ENCODE peak calls at places on chromosomes 11 and 22, in eight cellular contexts. M is prostate gland; C is activated CD4-positive, alpha-beta T cell treated with anti-CD3 and anti-CD28 coated beads, Interleukin-2, amount 50 U/mL, for 1 hour; L is HEK293T; U is SK-MEL-5; S is C1 segment of cervical spinal cord; X is activated T-helper 1 cell treated with anti-CD3 and anti-CD28 coated beads, Interleukin-12 subunit alpha, Interleukin-12 subunit beta, Interleukin-2, Interleukin-4 antibody, amounts not matched to agents 30 ng/mL and 10 ng/mL and 1 ng/mL, durations not matched to agents 14 hours and 24 hours and 36 hours; E is endothelial cell of umbilical vein. A is an unnamed sample.

GRCh38 chr11:827146-827860 is 416 bp upstream of the CRACR2B start:
- DNase-seq in M (no peak), E (no peak), X (no peak), U (no peak), S (no peak), L (no peak), C (no peak), A (no peak)

GRCh38 chr11:69013009-69013951 is at the start of gene MRGPRF:
- DNase-seq in M (no peak), E (no peak), C (no peak), S (peak), U (peak), X (no peak), L (no peak), A (no peak)

GRCh38 chr11:9574806-9575530 is 1.5 kb downstream of the WEE1 start:
- DNase-seq in X (no peak), S (no peak), E (peak), M (peak), C (peak), U (peak), L (peak), A (peak)

GRCh38 chr22:42978453-42979103 is 36.4 kb downstream of the PACSIN2 start:
- DNase-seq in S (no peak), X (no peak), U (no peak), E (peak), M (peak), L (no peak), C (no peak), A (no peak)

GRCh38 chr22:43152355-43153071 is 1.2 kb downstream of the TSPO start:
- DNase-seq in M (peak), X (peak), L (no peak), E (peak), U (peak), C (peak), S (no peak), A (peak)

GRCh38 chr11:12222099-12222751 is 111.8 kb downstream of the MICAL2 start:
- DNase-seq in S (peak), M (no peak), L (no peak), C (no peak), X (no peak), E (no peak), U (no peak), A (no peak)

GRCh38 chr22:46002757-46003270 is 25.9 kb upstream of the WNT7B start:
- DNase-seq in C (no peak), U (no peak), L (no peak), E (no peak), X (no peak), M (no peak), S (no peak), A (no peak)

GRCh38 chr22:30178180-30179126 is 68.1 kb downstream of the LIF start:
- DNase-seq in M (no peak), U (peak), E (no peak), X (peak), S (no peak), L (no peak), C (peak), A (no peak)

GRCh38 chr11:112834277-112834755 is 126.9 kb upstream of the NCAM1 start:
- DNase-seq in E (no peak), C (no peak), M (peak), U (no peak), X (no peak), L (no peak), S (peak), A (no peak)

GRCh38 chr22:45756558-45756957 is 84.9 kb downstream of the ATXN10 start:
- DNase-seq in E (no peak), U (no peak), C (no peak), S (no peak), M (no peak), L (no peak), X (no peak), A (no peak)

GRCh38 chr11:7160814-7161489 is 72.2 kb downstream of the RBMXL2 start:
- DNase-seq in C (no peak), L (no peak), U (no peak), S (no peak), X (no peak), M (no peak), E (no peak), A (no peak)

GRCh38 chr11:35116762-35117588 is 22.0 kb upstream of the CD44 start:
- DNase-seq in S (no peak), M (no peak), C (no peak), E (no peak), X (no peak), L (no peak), U (no peak), A (no peak)

GRCh38 chr11:56932572-56933235 is 56.0 kb upstream of the OR5AK2 start:
- DNase-seq in S (no peak), L (no peak), X (no peak), U (peak), M (peak), C (no peak), E (no peak), A (no peak)

A was measured in activated T-helper 2 cell treated with anti-CD3 and anti-CD28 coated beads, Interferon-gamma antibody, Interleukin-2, Interleukin-4, amounts not matched to agents 10 μg/mL and 5 μg/mL and 100 μg/mL, durations not matched to agents 14 hours and 24 hours and 36 hours.